ENCODE peak calls at places on chromosomes 12 and 14, in five cellular contexts. One of them, this sample, is unnamed.

GRCh38 chr12:124392991-124393790 is 98.3 kb downstream of the RFLNA start:
- DNase-seq in CD8-positive, alpha-beta T cell: no peak
- DNase-seq in foreskin fibroblast: peak; percentile 75
- DNase-seq in stimulated activated CD8-positive, alpha-beta memory T cell treated with anti-CD3 and anti-CD28 coated beads, Interleukin-7, amount 100 ng/mL, for 4 hours: no peak
- DNase-seq in GM03348: peak; percentile 91
- DNase-seq in this sample: peak; percentile 87

GRCh38 chr12:132806857-132807256 is 21.8 kb downstream of the GOLGA3 start:
- DNase-seq in CD8-positive, alpha-beta T cell: no peak
- DNase-seq in foreskin fibroblast: no peak
- DNase-seq in stimulated activated CD8-positive, alpha-beta memory T cell treated with anti-CD3 and anti-CD28 coated beads, Interleukin-7, amount 100 ng/mL, for 4 hours: peak; percentile 12
- DNase-seq in GM03348: no peak
- DNase-seq in this sample: no peak

GRCh38 chr14:33081259-33081658 is 142.6 kb downstream of the NPAS3 start:
- DNase-seq in CD8-positive, alpha-beta T cell: no peak
- DNase-seq in foreskin fibroblast: no peak
- DNase-seq in stimulated activated CD8-positive, alpha-beta memory T cell treated with anti-CD3 and anti-CD28 coated beads, Interleukin-7, amount 100 ng/mL, for 4 hours: no peak
- DNase-seq in GM03348: no peak
- DNase-seq in this sample: no peak

GRCh38 chr14:43735926-43736325 is 771.2 kb downstream of the FSCB start:
- DNase-seq in CD8-positive, alpha-beta T cell: no peak
- DNase-seq in foreskin fibroblast: no peak
- DNase-seq in stimulated activated CD8-positive, alpha-beta memory T cell treated with anti-CD3 and anti-CD28 coated beads, Interleukin-7, amount 100 ng/mL, for 4 hours: no peak
- DNase-seq in GM03348: no peak
- DNase-seq in this sample: no peak

GRCh38 chr12:93699271-93700141 is 22.3 kb downstream of the CRADD start:
- DNase-seq in CD8-positive, alpha-beta T cell: no peak
- DNase-seq in foreskin fibroblast: peak; percentile 24
- DNase-seq in stimulated activated CD8-positive, alpha-beta memory T cell treated with anti-CD3 and anti-CD28 coated beads, Interleukin-7, amount 100 ng/mL, for 4 hours: no peak
- DNase-seq in GM03348: peak; percentile 27
- DNase-seq in this sample: peak; percentile 63

GRCh38 chr14:93068721-93069120 is 47.0 kb downstream of the ITPK1 start:
- DNase-seq in CD8-positive, alpha-beta T cell: no peak
- DNase-seq in foreskin fibroblast: no peak
- DNase-seq in stimulated activated CD8-positive, alpha-beta memory T cell treated with anti-CD3 and anti-CD28 coated beads, Interleukin-7, amount 100 ng/mL, for 4 hours: no peak
- DNase-seq in GM03348: no peak
- DNase-seq in this sample: no peak

GRCh38 chr12:95695741-95696140 is 94.8 kb downstream of the NTN4 start:
- DNase-seq in CD8-positive, alpha-beta T cell: no peak
- DNase-seq in foreskin fibroblast: no peak
- DNase-seq in stimulated activated CD8-positive, alpha-beta memory T cell treated with anti-CD3 and anti-CD28 coated beads, Interleukin-7, amount 100 ng/mL, for 4 hours: no peak
- DNase-seq in GM03348: no peak
- DNase-seq in this sample: no peak

GRCh38 chr12:32120419-32120818 is 13.8 kb downstream of the BICD1 start:
- DNase-seq in CD8-positive, alpha-beta T cell: no peak
- DNase-seq in foreskin fibroblast: no peak
- DNase-seq in stimulated activated CD8-positive, alpha-beta memory T cell treated with anti-CD3 and anti-CD28 coated beads, Interleukin-7, amount 100 ng/mL, for 4 hours: no peak
- DNase-seq in GM03348: no peak
- DNase-seq in this sample: no peak

GRCh38 chr14:70086685-70087379 is 101.9 kb downstream of the SLC8A3 start:
- DNase-seq in CD8-positive, alpha-beta T cell: no peak
- DNase-seq in foreskin fibroblast: peak; percentile 21
- DNase-seq in stimulated activated CD8-positive, alpha-beta memory T cell treated with anti-CD3 and anti-CD28 coated beads, Interleukin-7, amount 100 ng/mL, for 4 hours: no peak
- DNase-seq in GM03348: peak; percentile 48
- DNase-seq in this sample: peak; percentile 25

GRCh38 chr12:70644836-70645235 is 7.6 kb upstream of the PTPRB start:
- DNase-seq in CD8-positive, alpha-beta T cell: no peak
- DNase-seq in foreskin fibroblast: no peak
- DNase-seq in stimulated activated CD8-positive, alpha-beta memory T cell treated with anti-CD3 and anti-CD28 coated beads, Interleukin-7, amount 100 ng/mL, for 4 hours: no peak
- DNase-seq in GM03348: no peak
- DNase-seq in this sample: peak; percentile 39

GRCh38 chr12:106769078-106769477 is 5.4 kb upstream of the RIC8B start:
- DNase-seq in CD8-positive, alpha-beta T cell: no peak
- DNase-seq in foreskin fibroblast: peak; percentile 9
- DNase-seq in stimulated activated CD8-positive, alpha-beta memory T cell treated with anti-CD3 and anti-CD28 coated beads, Interleukin-7, amount 100 ng/mL, for 4 hours: no peak
- DNase-seq in GM03348: peak; percentile 14
- DNase-seq in this sample: peak; percentile 62

GRCh38 chr14:105853907-105854599 is 327.7 kb downstream of the TMEM121 start:
- DNase-seq in CD8-positive, alpha-beta T cell: peak; percentile 9
- DNase-seq in foreskin fibroblast: no peak
- DNase-seq in stimulated activated CD8-positive, alpha-beta memory T cell treated with anti-CD3 and anti-CD28 coated beads, Interleukin-7, amount 100 ng/mL, for 4 hours: no peak
- DNase-seq in GM03348: no peak
- DNase-seq in this sample: no peak

GRCh38 chr12:3304436-3305135 is 186.4 kb upstream of the PRMT8 start:
- DNase-seq in CD8-positive, alpha-beta T cell: no peak
- DNase-seq in foreskin fibroblast: peak; percentile 84
- DNase-seq in stimulated activated CD8-positive, alpha-beta memory T cell treated with anti-CD3 and anti-CD28 coated beads, Interleukin-7, amount 100 ng/mL, for 4 hours: no peak
- DNase-seq in GM03348: peak; percentile 86
- DNase-seq in this sample: peak; percentile 82

GRCh38 chr12:70736775-70737174 is 99.5 kb upstream of the PTPRB start:
- DNase-seq in CD8-positive, alpha-beta T cell: no peak
- DNase-seq in foreskin fibroblast: no peak
- DNase-seq in stimulated activated CD8-positive, alpha-beta memory T cell treated with anti-CD3 and anti-CD28 coated beads, Interleukin-7, amount 100 ng/mL, for 4 hours: no peak
- DNase-seq in GM03348: no peak
- DNase-seq in this sample: no peak

GRCh38 chr12:8644345-8645248 is 18.0 kb downstream of the MFAP5 start:
- DNase-seq in CD8-positive, alpha-beta T cell: peak; percentile 51
- DNase-seq in foreskin fibroblast: no peak
- DNase-seq in stimulated activated CD8-positive, alpha-beta memory T cell treated with anti-CD3 and anti-CD28 coated beads, Interleukin-7, amount 100 ng/mL, for 4 hours: peak; percentile 26
- DNase-seq in GM03348: no peak
- DNase-seq in this sample: no peak

GRCh38 chr12:71746983-71747611 is 7.6 kb upstream of the RAB21 start:
- DNase-seq in CD8-positive, alpha-beta T cell: peak; percentile 47
- DNase-seq in foreskin fibroblast: peak; percentile 42
- DNase-seq in stimulated activated CD8-positive, alpha-beta memory T cell treated with anti-CD3 and anti-CD28 coated beads, Interleukin-7, amount 100 ng/mL, for 4 hours: peak; percentile 15
- DNase-seq in GM03348: peak; percentile 55
- DNase-seq in this sample: peak; percentile 53

GRCh38 chr12:117331691-117332090 is 29.7 kb downstream of the NOS1 start:
- DNase-seq in CD8-positive, alpha-beta T cell: no peak
- DNase-seq in foreskin fibroblast: no peak
- DNase-seq in stimulated activated CD8-positive, alpha-beta memory T cell treated with anti-CD3 and anti-CD28 coated beads, Interleukin-7, amount 100 ng/mL, for 4 hours: no peak
- DNase-seq in GM03348: no peak
- DNase-seq in this sample: no peak

GRCh38 chr14:50845166-50845565 is 14.2 kb upstream of the NIN start:
- DNase-seq in CD8-positive, alpha-beta T cell: no peak
- DNase-seq in foreskin fibroblast: no peak
- DNase-seq in stimulated activated CD8-positive, alpha-beta memory T cell treated with anti-CD3 and anti-CD28 coated beads, Interleukin-7, amount 100 ng/mL, for 4 hours: no peak
- DNase-seq in GM03348: no peak
- DNase-seq in this sample: no peak

GRCh38 chr12:9908350-9908749 is 23.8 kb downstream of the CLEC2A start:
- DNase-seq in CD8-positive, alpha-beta T cell: no peak
- DNase-seq in foreskin fibroblast: no peak
- DNase-seq in stimulated activated CD8-positive, alpha-beta memory T cell treated with anti-CD3 and anti-CD28 coated beads, Interleukin-7, amount 100 ng/mL, for 4 hours: no peak
- DNase-seq in GM03348: no peak
- DNase-seq in this sample: no peak

GRCh38 chr14:89720076-89720687 is 234.3 kb downstream of the EFCAB11 start:
- DNase-seq in CD8-positive, alpha-beta T cell: no peak
- DNase-seq in foreskin fibroblast: no peak
- DNase-seq in stimulated activated CD8-positive, alpha-beta memory T cell treated with anti-CD3 and anti-CD28 coated beads, Interleukin-7, amount 100 ng/mL, for 4 hours: no peak
- DNase-seq in GM03348: no peak
- DNase-seq in this sample: no peak

GRCh38 chr14:61343991-61344405 is 22.6 kb downstream of the PRKCH start:
- DNase-seq in CD8-positive, alpha-beta T cell: no peak
- DNase-seq in foreskin fibroblast: no peak
- DNase-seq in stimulated activated CD8-positive, alpha-beta memory T cell treated with anti-CD3 and anti-CD28 coated beads, Interleukin-7, amount 100 ng/mL, for 4 hours: no peak
- DNase-seq in GM03348: no peak
- DNase-seq in this sample: no peak

GRCh38 chr12:40616383-40616900 is 75.8 kb upstream of the CNTN1 start:
- DNase-seq in CD8-positive, alpha-beta T cell: no peak
- DNase-seq in foreskin fibroblast: no peak
- DNase-seq in stimulated activated CD8-positive, alpha-beta memory T cell treated with anti-CD3 and anti-CD28 coated beads, Interleukin-7, amount 100 ng/mL, for 4 hours: no peak
- DNase-seq in GM03348: no peak
- DNase-seq in this sample: no peak

GRCh38 chr14:56199095-56199975 is 81.1 kb downstream of the PELI2 start:
- DNase-seq in CD8-positive, alpha-beta T cell: no peak
- DNase-seq in foreskin fibroblast: peak; percentile 96
- DNase-seq in stimulated activated CD8-positive, alpha-beta memory T cell treated with anti-CD3 and anti-CD28 coated beads, Interleukin-7, amount 100 ng/mL, for 4 hours: no peak
- DNase-seq in GM03348: peak; percentile 86
- DNase-seq in this sample: peak; percentile 79

GRCh38 chr12:111445311-111446043 is 39.8 kb downstream of the SH2B3 start:
- DNase-seq in CD8-positive, alpha-beta T cell: no peak
- DNase-seq in foreskin fibroblast: no peak
- DNase-seq in stimulated activated CD8-positive, alpha-beta memory T cell treated with anti-CD3 and anti-CD28 coated beads, Interleukin-7, amount 100 ng/mL, for 4 hours: no peak
- DNase-seq in GM03348: no peak
- DNase-seq in this sample: no peak

GRCh38 chr14:22047105-22047504 is 373.5 kb upstream of the OR4E1 start:
- DNase-seq in CD8-positive, alpha-beta T cell: peak; percentile 19
- DNase-seq in foreskin fibroblast: no peak
- DNase-seq in stimulated activated CD8-positive, alpha-beta memory T cell treated with anti-CD3 and anti-CD28 coated beads, Interleukin-7, amount 100 ng/mL, for 4 hours: no peak
- DNase-seq in GM03348: no peak
- DNase-seq in this sample: no peak

GRCh38 chr12:4164591-4165558 is 108.7 kb upstream of the CCND2 start:
- DNase-seq in CD8-positive, alpha-beta T cell: peak; percentile 63
- DNase-seq in foreskin fibroblast: peak; percentile 65
- DNase-seq in stimulated activated CD8-positive, alpha-beta memory T cell treated with anti-CD3 and anti-CD28 coated beads, Interleukin-7, amount 100 ng/mL, for 4 hours: peak; percentile 52
- DNase-seq in GM03348: peak; percentile 46
- DNase-seq in this sample: no peak

GRCh38 chr12:6551063-6551461 is 4.8 kb downstream of the IFFO1 start:
- DNase-seq in CD8-positive, alpha-beta T cell: no peak
- DNase-seq in foreskin fibroblast: peak; percentile 66
- DNase-seq in stimulated activated CD8-positive, alpha-beta memory T cell treated with anti-CD3 and anti-CD28 coated beads, Interleukin-7, amount 100 ng/mL, for 4 hours: no peak
- DNase-seq in GM03348: peak; percentile 71
- DNase-seq in this sample: no peak

GRCh38 chr12:13097526-13097925 is 5.9 kb downstream of the GSG1 start:
- DNase-seq in CD8-positive, alpha-beta T cell: no peak
- DNase-seq in foreskin fibroblast: no peak
- DNase-seq in stimulated activated CD8-positive, alpha-beta memory T cell treated with anti-CD3 and anti-CD28 coated beads, Interleukin-7, amount 100 ng/mL, for 4 hours: no peak
- DNase-seq in GM03348: peak; percentile 22
- DNase-seq in this sample: no peak

This sample was measured in A172.